ENCODE peak calls at places on chromosomes 12 and 14, in eight cellular contexts. G, L, Q, Y, I, M, F and W are unnamed samples.

GRCh38 chr12:125652689-125653088 is 587.5 kb downstream of the AACS start:
- DNase-seq in M (no peak), F (no peak), Q (no peak), Y (no peak), I (no peak), G (no peak), L (no peak), W (no peak)

GRCh38 chr12:52519826-52520662 is at the start of gene KRT5:
- DNase-seq in I (peak), M (no peak), L (no peak), Q (no peak), F (peak), G (no peak), Y (no peak), W (no peak)

GRCh38 chr12:75977952-75978671 is 53.5 kb downstream of the PHLDA1 start:
- DNase-seq in G (peak), Y (peak), I (no peak), Q (peak), M (no peak), L (peak), F (peak), W (peak)

GRCh38 chr14:36129181-36129580 is 47.3 kb downstream of the PTCSC3 start:
- DNase-seq in Q (no peak), Y (no peak), M (no peak), G (no peak), I (no peak), L (no peak), F (no peak), W (no peak)

GRCh38 chr14:50383618-50384225 is 13.0 kb downstream of the CDKL1 start:
- DNase-seq in F (no peak), M (no peak), Y (no peak), I (no peak), L (no peak), G (no peak), Q (no peak), W (no peak)

GRCh38 chr14:36538051-36538450 is 18.0 kb upstream of the NKX2-1 start:
- DNase-seq in Q (no peak), M (no peak), I (peak), Y (no peak), F (no peak), L (no peak), G (no peak), W (no peak)

GRCh38 chr12:32087301-32087700 is 19.3 kb upstream of the BICD1 start:
- DNase-seq in Q (no peak), F (no peak), M (no peak), G (no peak), L (no peak), Y (no peak), I (no peak), W (no peak)

GRCh38 chr12:28933864-28934527 is 215.1 kb upstream of the FAR2 start:
- DNase-seq in Y (no peak), M (no peak), G (no peak), I (no peak), L (no peak), Q (no peak), F (no peak), W (no peak)

GRCh38 chr12:104569348-104570173 is 112.8 kb downstream of the CHST11 start:
- DNase-seq in F (no peak), I (no peak), Y (peak), Q (no peak), G (no peak), M (no peak), L (no peak), W (peak)

GRCh38 chr14:100826371-100827139 is 637 bp downstream of the MEG3 start:
- DNase-seq in M (no peak), G (no peak), Y (no peak), F (no peak), I (no peak), Q (no peak), L (no peak), W (no peak)

GRCh38 chr12:124440841-124441381 is 126.5 kb downstream of the NCOR2 start:
- DNase-seq in Q (no peak), I (no peak), F (no peak), G (no peak), Y (no peak), M (no peak), L (peak), W (no peak)

GRCh38 chr12:65084579-65084978 is 36.5 kb downstream of the WIF1 start:
- DNase-seq in Y (no peak), L (no peak), I (no peak), G (no peak), Q (no peak), F (no peak), M (no peak), W (no peak)